ENCODE peak calls at places on chromosomes 7 and 10, in eight cellular contexts. Z, D, O, K, S, Q, U and X are unnamed samples.
A peak's percentile ranks its signal among the peaks of the same experiment; 100 is the strongest.

GRCh38 chr7:152621426-152621825 is 54.5 kb downstream of the XRCC2 start:
- DNase-seq in Z (no peak), D (no peak), O (no peak), K (no peak), S (no peak), Q (no peak), U (no peak), X (no peak)

GRCh38 chr7:1925973-1926907 is 256.2 kb downstream of the ELFN1 start:
- DNase-seq in Z (no peak), D (no peak), O (no peak), K (no peak), S (no peak), Q (no peak), U (no peak), X (no peak)

GRCh38 chr10:49798275-49798674 is 36.2 kb upstream of the OGDHL start:
- DNase-seq in Z (no peak), D (no peak), O (no peak), K (no peak), S (no peak), Q (peak; percentile 17), U (no peak), X (no peak)

GRCh38 chr7:159027803-159028455 is 116.7 kb downstream of the VIPR2 start:
- DNase-seq in Z (no peak), D (no peak), O (no peak), K (no peak), S (peak; percentile 6), Q (no peak), U (no peak), X (no peak)

GRCh38 chr10:4195214-4195613 is 410.2 kb upstream of the KLF6 start:
- DNase-seq in Z (no peak), D (no peak), O (no peak), K (no peak), S (no peak), Q (peak; percentile 65), U (peak; percentile 77), X (no peak)

GRCh38 chr10:102509387-102509786 is 5.6 kb downstream of the SUFU start:
- DNase-seq in Z (peak; percentile 65), D (no peak), O (no peak), K (peak; percentile 27), S (peak; percentile 23), Q (peak; percentile 54), U (peak; percentile 80), X (no peak)

GRCh38 chr10:108556176-108556575 is 1367.1 kb downstream of the XPNPEP1 start:
- DNase-seq in Z (peak; percentile 27), D (no peak), O (no peak), K (no peak), S (no peak), Q (peak; percentile 24), U (no peak), X (no peak)

GRCh38 chr7:149161241-149161848 is 14.1 kb downstream of the ZNF398 start:
- DNase-seq in Z (no peak), D (no peak), O (no peak), K (no peak), S (no peak), Q (peak; percentile 12), U (peak; percentile 59), X (no peak)

GRCh38 chr7:91264924-91265681 is 870 bp downstream of the FZD1 start:
- DNase-seq in Z (peak; percentile 79), D (peak; percentile 33), O (peak; percentile 47), K (no peak), S (peak; percentile 61), Q (peak; percentile 84), U (peak; percentile 74), X (no peak)

GRCh38 chr7:146961617-146962016 is 845.0 kb downstream of the CNTNAP2 start:
- DNase-seq in Z (peak; percentile 69), D (no peak), O (no peak), K (no peak), S (peak; percentile 1), Q (peak; percentile 93), U (no peak), X (peak; percentile 7)

GRCh38 chr10:97539523-97540200 is 32.9 kb upstream of the ANKRD2 start:
- DNase-seq in Z (peak; percentile 97), D (no peak), O (peak; percentile 75), K (peak; percentile 66), S (no peak), Q (peak; percentile 91), U (peak; percentile 84), X (peak; percentile 71)

GRCh38 chr10:21402606-21403083 is 122.8 kb downstream of the SKIDA1 start:
- DNase-seq in Z (peak; percentile 80), D (no peak), O (no peak), K (peak; percentile 41), S (no peak), Q (peak; percentile 56), U (peak; percentile 49), X (no peak)

GRCh38 chr7:8065356-8065813 is 96.8 kb downstream of the GLCCI1 start:
- DNase-seq in Z (peak; percentile 84), D (no peak), O (no peak), K (peak; percentile 24), S (peak; percentile 52), Q (peak; percentile 98), U (peak; percentile 88), X (peak; percentile 22)

GRCh38 chr10:126904807-126905686 is at the start of gene DOCK1:
- DNase-seq in Z (peak; percentile 77), D (peak; percentile 61), O (peak; percentile 63), K (no peak), S (no peak), Q (peak; percentile 73), U (peak; percentile 68), X (peak; percentile 24)

GRCh38 chr10:114103286-114103685 is 59.6 kb downstream of the ADRB1 start:
- DNase-seq in Z (peak; percentile 76), D (no peak), O (no peak), K (peak; percentile 9), S (peak; percentile 24), Q (peak; percentile 58), U (peak; percentile 67), X (peak; percentile 31)

GRCh38 chr10:105742184-105742583 is 1101.1 kb downstream of the SORCS3 start:
- DNase-seq in Z (no peak), D (no peak), O (no peak), K (no peak), S (no peak), Q (no peak), U (no peak), X (no peak)

GRCh38 chr7:73521636-73522080 is 435 bp downstream of the BAZ1B start:
- DNase-seq in Z (no peak), D (no peak), O (no peak), K (no peak), S (peak; percentile 23), Q (peak; percentile 47), U (peak; percentile 20), X (no peak)

GRCh38 chr7:111591-111990 is 80.8 kb upstream of the FAM20C start:
- DNase-seq in Z (no peak), D (no peak), O (no peak), K (no peak), S (no peak), Q (no peak), U (no peak), X (no peak)

GRCh38 chr10:57026307-57026706 is 665.2 kb upstream of the ZWINT start:
- DNase-seq in Z (no peak), D (no peak), O (no peak), K (no peak), S (no peak), Q (no peak), U (no peak), X (no peak)

GRCh38 chr10:35440016-35440415 is 103.7 kb downstream of the CCNY start:
- DNase-seq in Z (no peak), D (no peak), O (no peak), K (no peak), S (no peak), Q (no peak), U (no peak), X (no peak)

GRCh38 chr10:116274141-116274861 is 1.3 kb upstream of the GFRA1 start:
- DNase-seq in Z (no peak), D (peak; percentile 40), O (peak; percentile 23), K (no peak), S (no peak), Q (peak; percentile 29), U (no peak), X (no peak)

GRCh38 chr7:143355450-143356385 is 6.8 kb downstream of the FAM131B start:
- DNase-seq in Z (no peak), D (no peak), O (no peak), K (no peak), S (no peak), Q (no peak), U (no peak), X (no peak)

GRCh38 chr7:90624128-90624980 is 28.2 kb downstream of the CDK14 start:
- DNase-seq in Z (peak; percentile 54), D (no peak), O (peak; percentile 22), K (no peak), S (no peak), Q (peak; percentile 36), U (peak; percentile 36), X (no peak)

GRCh38 chr7:137025469-137026175 is 157.2 kb downstream of the CHRM2 start:
- DNase-seq in Z (peak; percentile 58), D (no peak), O (no peak), K (no peak), S (no peak), Q (peak; percentile 91), U (peak; percentile 93), X (peak; percentile 72)

GRCh38 chr7:77954773-77955562 is 156.4 kb downstream of the PHTF2 start:
- DNase-seq in Z (peak; percentile 2), D (no peak), O (no peak), K (no peak), S (no peak), Q (no peak), U (peak; percentile 69), X (no peak)

GRCh38 chr10:132481690-132482089 is 55.9 kb upstream of the INPP5A start:
- DNase-seq in Z (no peak), D (no peak), O (no peak), K (no peak), S (no peak), Q (no peak), U (no peak), X (no peak)

GRCh38 chr10:83179371-83179770 is 959.9 kb upstream of the GHITM start:
- DNase-seq in Z (no peak), D (no peak), O (no peak), K (no peak), S (no peak), Q (peak; percentile 78), U (no peak), X (no peak)

GRCh38 chr7:19069842-19070241 is 47.6 kb downstream of the TWIST1 start:
- DNase-seq in Z (no peak), D (no peak), O (no peak), K (no peak), S (no peak), Q (peak; percentile 8), U (peak; percentile 24), X (no peak)
- TF ChIP-seq CTCF in Z (no peak), D (no peak), O (no peak), K (no peak), S (peak; percentile 54), Q (peak; percentile 15), U (peak; percentile 30), X (no peak)

GRCh38 chr7:41900532-41900931 is 197.6 kb upstream of the INHBA start:
- DNase-seq in Z (no peak), D (no peak), O (no peak), K (no peak), S (no peak), Q (no peak), U (no peak), X (no peak)
- TF ChIP-seq CTCF in Z (no peak), D (no peak), O (no peak), K (no peak), S (no peak), Q (no peak), U (no peak), X (no peak)

GRCh38 chr7:92797693-92798092 is 38.7 kb downstream of the CDK6 start:
- DNase-seq in Z (no peak), D (no peak), O (no peak), K (no peak), S (peak; percentile 22), Q (peak; percentile 44), U (peak; percentile 64), X (no peak)
- TF ChIP-seq CTCF in Z (peak; percentile 3), D (no peak), O (no peak), K (no peak), S (no peak), Q (no peak), U (peak; percentile 10), X (no peak)

GRCh38 chr10:88117869-88118632 is 254.6 kb downstream of the PTEN start:
- DNase-seq in Z (no peak), D (no peak), O (no peak), K (no peak), S (no peak), Q (no peak), U (no peak), X (no peak)
- TF ChIP-seq CTCF in Z (peak; percentile 18), D (peak; percentile 37), O (no peak), K (no peak), S (peak; percentile 46), Q (no peak), U (no peak), X (no peak)